ENCODE peak calls at places on chromosomes 5 and 9, in five cellular contexts. Y is CD4-positive, alpha-beta memory T cell; B is CD8-positive, alpha-beta T cell; F is fibroblast of lung; E is astrocyte of the spinal cord. P is an unnamed sample.

GRCh38 chr5:39420482-39421145 is 4.2 kb downstream of the DAB2 start:
- DNase-seq in Y (no peak), B (no peak), F (peak; percentile 79), E (peak; percentile 78), P (no peak)

GRCh38 chr5:150636391-150637244 is 3.8 kb upstream of the SYNPO start:
- DNase-seq in Y (no peak), B (no peak), F (peak; percentile 58), E (peak; percentile 79), P (no peak)

GRCh38 chr5:73783823-73784222 is 157.8 kb downstream of the ARHGEF28 start:
- DNase-seq in Y (no peak), B (no peak), F (peak; percentile 42), E (peak; percentile 48), P (no peak)

GRCh38 chr5:175657593-175658271 is at the start of gene HRH2:
- DNase-seq in Y (peak; percentile 37), B (no peak), F (no peak), E (no peak), P (peak; percentile 89)

GRCh38 chr5:139543423-139543991 is 17.6 kb upstream of the UBE2D2 start:
- DNase-seq in Y (peak; percentile 34), B (peak; percentile 34), F (peak; percentile 25), E (peak; percentile 39), P (peak; percentile 93)

GRCh38 chr5:3853366-3853765 is 257.7 kb downstream of the IRX1 start:
- DNase-seq in Y (no peak), B (no peak), F (no peak), E (no peak), P (no peak)

GRCh38 chr5:97192580-97193421 is 9.8 kb upstream of the RIOK2 start:
- DNase-seq in Y (no peak), B (no peak), F (no peak), E (peak; percentile 9), P (no peak)

GRCh38 chr5:75666801-75667200 is 50.4 kb downstream of the POC5 start:
- DNase-seq in Y (no peak), B (no peak), F (no peak), E (no peak), P (no peak)

GRCh38 chr5:72508241-72509170 is 1.3 kb upstream of the ZNF366 start:
- DNase-seq in Y (no peak), B (no peak), F (no peak), E (no peak), P (no peak)

GRCh38 chr5:113223315-113223714 is 211.5 kb downstream of the TSSK1B start:
- DNase-seq in Y (no peak), B (no peak), F (no peak), E (no peak), P (no peak)

GRCh38 chr9:111974092-111974681 is 77.6 kb downstream of the UGCG start:
- DNase-seq in Y (no peak), B (no peak), F (peak; percentile 58), E (peak; percentile 59), P (no peak)

GRCh38 chr9:86175743-86176456 is 76.5 kb upstream of the GOLM1 start:
- DNase-seq in Y (no peak), B (no peak), F (no peak), E (no peak), P (peak; percentile 29)

GRCh38 chr5:139140631-139141071 is 57.5 kb downstream of the SIL1 start:
- DNase-seq in Y (no peak), B (no peak), F (peak; percentile 33), E (peak; percentile 59), P (no peak)

GRCh38 chr5:6899215-6899614 is 186.0 kb downstream of the TENT4A start:
- DNase-seq in Y (no peak), B (no peak), F (no peak), E (no peak), P (no peak)

GRCh38 chr5:156383510-156383909 is 56.5 kb downstream of the SGCD start:
- DNase-seq in Y (no peak), B (no peak), F (peak; percentile 87), E (peak; percentile 30), P (no peak)

GRCh38 chr5:133420440-133421301 is 191.7 kb downstream of the FSTL4 start:
- DNase-seq in Y (no peak), B (no peak), F (no peak), E (no peak), P (no peak)

GRCh38 chr5:161023591-161023990 is 171.6 kb upstream of the ATP10B start:
- DNase-seq in Y (no peak), B (no peak), F (no peak), E (no peak), P (no peak)

GRCh38 chr5:122093415-122093814 is 15.4 kb upstream of the LOX start:
- DNase-seq in Y (no peak), B (no peak), F (peak; percentile 70), E (peak; percentile 81), P (no peak)

GRCh38 chr9:35658144-35658893 is at the start of gene CCDC107:
- DNase-seq in Y (peak; percentile 86), B (peak; percentile 79), F (peak; percentile 88), E (peak; percentile 88), P (peak; percentile 99)

GRCh38 chr5:131644822-131645221 is 9.8 kb upstream of the RAPGEF6 start:
- DNase-seq in Y (no peak), B (no peak), F (peak; percentile 27), E (no peak), P (no peak)

GRCh38 chr5:54883374-54884194 is 101.8 kb downstream of the ESM1 start:
- DNase-seq in Y (no peak), B (no peak), F (peak; percentile 56), E (peak; percentile 72), P (peak; percentile 79)
- H3K4me3 ChIP-seq in Y (peak overlapping the region; percentile 4), B (peak overlapping the region; percentile 29), F (peak overlapping the region; percentile 53), E (peak overlapping the region; percentile 42), P (peak overlapping the region; percentile 56)

GRCh38 chr5:1504244-1504595 is 19.5 kb downstream of the LPCAT1 start:
- DNase-seq in Y (no peak), B (no peak), F (no peak), E (no peak), P (no peak)
- H3K4me3 ChIP-seq in Y (no peak overlapping the region), B (no peak overlapping the region), F (no peak overlapping the region), E (no peak overlapping the region), P (no peak overlapping the region)

GRCh38 chr5:32613050-32613672 is 27.8 kb downstream of the SUB1 start:
- DNase-seq in Y (peak; percentile 78), B (peak; percentile 74), F (peak; percentile 80), E (peak; percentile 76), P (peak; percentile 79)
- H3K4me3 ChIP-seq in Y (no peak overlapping the region), B (no peak overlapping the region), F (no peak overlapping the region), E (no peak overlapping the region), P (no peak overlapping the region)

GRCh38 chr9:2657427-2657826 is 35.8 kb downstream of the VLDLR start:
- DNase-seq in Y (peak; percentile 2), B (peak; percentile 2), F (no peak), E (no peak), P (no peak)
- H3K4me3 ChIP-seq in Y (no peak overlapping the region), B (no peak overlapping the region), F (no peak overlapping the region), E (no peak overlapping the region), P (no peak overlapping the region)

GRCh38 chr5:89397096-89397495 is 514.1 kb upstream of the MEF2C start:
- DNase-seq in Y (no peak), B (no peak), F (peak; percentile 40), E (no peak), P (no peak)
- H3K4me3 ChIP-seq in Y (no peak overlapping the region), B (no peak overlapping the region), F (no peak overlapping the region), E (no peak overlapping the region), P (no peak overlapping the region)

GRCh38 chr9:129497064-129497836 is 123.7 kb downstream of the C9orf50 start:
- DNase-seq in Y (no peak), B (no peak), F (no peak), E (no peak), P (peak; percentile 94)
- H3K4me3 ChIP-seq in Y (peak overlapping the region; percentile 51), B (no peak overlapping the region), F (peak overlapping the region; percentile 64), E (peak overlapping the region; percentile 53), P (peak overlapping the region; percentile 58)